ENCODE peak calls at places on chromosomes 4 and X, in five cellular contexts. E is heart right ventricle, V is sigmoid colon, S is neural progenitor cell, Z is mammary epithelial cell. T is an unnamed sample.

GRCh38 chrX:103536071-103536470 is 16.8 kb upstream of the RAB40A start:
- DNase-seq in E (no peak), Z (no peak), S (no peak), V (no peak), T (no peak)

GRCh38 chrX:141815904-141816303 is 22.2 kb upstream of the MAGEC3 start:
- DNase-seq in E (no peak), V (no peak), Z (no peak), S (no peak), T (no peak)

GRCh38 chr4:146095091-146095690 is 80.3 kb upstream of the LSM6 start:
- DNase-seq in S (peak; percentile 82), V (no peak), Z (peak; percentile 35), E (no peak), T (no peak)

GRCh38 chr4:143358419-143358818 is 21.7 kb downstream of the GAB1 start:
- DNase-seq in V (no peak), Z (no peak), S (no peak), E (no peak), T (no peak)

GRCh38 chr4:55117511-55117910 is 7.9 kb downstream of the KDR start:
- DNase-seq in E (no peak), Z (no peak), S (no peak), V (no peak), T (no peak)

GRCh38 chr4:47933798-47934197 is 19.4 kb upstream of the NFXL1 start:
- DNase-seq in E (no peak), V (no peak), S (peak; percentile 53), Z (peak; percentile 12), T (no peak)

GRCh38 chrX:16665089-16665488 is 15.1 kb downstream of the S100G start:
- DNase-seq in V (no peak), E (no peak), S (no peak), Z (peak; percentile 8), T (no peak)

GRCh38 chr4:57039345-57039744 is 60.6 kb downstream of the POLR2B start:
- DNase-seq in S (no peak), Z (peak; percentile 60), V (no peak), E (no peak), T (no peak)

GRCh38 chrX:77572322-77572721 is 125.1 kb downstream of the FGF16 start:
- DNase-seq in V (no peak), S (no peak), E (no peak), Z (peak; percentile 2), T (no peak)

GRCh38 chr4:152363086-152363485 is 172.8 kb downstream of the FBXW7 start:
- DNase-seq in V (no peak), Z (no peak), S (no peak), E (no peak), T (no peak)

GRCh38 chrX:105460366-105460765 is 239.9 kb upstream of the TEX13A start:
- DNase-seq in Z (peak; percentile 67), E (no peak), S (no peak), V (no peak), T (no peak)

GRCh38 chr4:74006009-74006476 is 7.6 kb upstream of the CXCL5 start:
- DNase-seq in V (no peak), E (no peak), Z (peak; percentile 91), S (no peak), T (no peak)

GRCh38 chrX:129512409-129512808 is 10.9 kb downstream of the SMARCA1 start:
- DNase-seq in E (no peak), V (no peak), S (no peak), Z (no peak), T (no peak)

GRCh38 chr4:26141101-26141830 is 179.5 kb upstream of the RBPJ start:
- DNase-seq in V (no peak), S (peak; percentile 47), E (no peak), Z (no peak), T (no peak)

GRCh38 chr4:52865305-52865704 is 3.2 kb downstream of the RASL11B start:
- DNase-seq in Z (no peak), S (no peak), V (no peak), E (no peak), T (no peak)

GRCh38 chrX:81411517-81411916 is 209.6 kb downstream of the SH3BGRL start:
- DNase-seq in Z (no peak), E (no peak), V (no peak), S (no peak), T (no peak)

GRCh38 chr4:6938758-6939201 is 29.2 kb downstream of the TBC1D14 start:
- DNase-seq in E (peak; percentile 44), V (no peak), Z (no peak), S (no peak), T (no peak)

GRCh38 chr4:6942238-6942800 is 32.7 kb downstream of the TBC1D14 start:
- DNase-seq in S (no peak), V (no peak), E (no peak), Z (peak; percentile 90), T (peak; percentile 22)

GRCh38 chr4:6941796-6942195 is 32.2 kb downstream of the TBC1D14 start:
- DNase-seq in Z (peak; percentile 65), V (no peak), E (no peak), S (no peak), T (no peak)

GRCh38 chr4:6939761-6940743 is 30.4 kb downstream of the TBC1D14 start:
- DNase-seq in Z (no peak), V (no peak), S (peak; percentile 54), E (no peak), T (no peak)

DNA sequence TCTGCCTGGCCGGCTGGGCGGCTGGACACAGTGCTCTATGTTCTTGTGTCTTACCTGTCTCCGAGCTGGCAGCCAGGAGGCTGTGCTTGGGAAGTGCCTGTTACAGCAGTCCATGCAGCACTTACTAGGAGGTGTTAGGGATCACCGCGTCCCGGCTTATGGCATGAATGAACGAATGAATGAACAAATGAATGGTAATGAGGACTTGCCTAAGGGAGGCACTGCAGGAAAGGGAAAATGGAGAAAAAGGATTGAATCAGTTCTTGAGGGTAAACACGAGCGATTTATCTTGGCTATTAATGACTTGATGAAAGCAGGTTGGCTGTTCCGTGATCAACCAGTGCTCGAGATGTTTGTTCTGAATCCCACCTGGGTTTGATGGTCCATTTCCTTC is 31.1 kb downstream of the TBC1D14 start:
- DNase-seq in V (no peak), Z (no peak), E (no peak), S (no peak), T (no peak)
- H3K4me1 ChIP-seq in V (peaks cover 24% of the 10 kb centered on the region), Z (peaks cover 28% of the 10 kb centered on the region), E (peaks cover 89% of the 10 kb centered on the region), S (peaks cover 56% of the 10 kb centered on the region), T (peaks cover 54% of the 10 kb centered on the region)

DNA sequence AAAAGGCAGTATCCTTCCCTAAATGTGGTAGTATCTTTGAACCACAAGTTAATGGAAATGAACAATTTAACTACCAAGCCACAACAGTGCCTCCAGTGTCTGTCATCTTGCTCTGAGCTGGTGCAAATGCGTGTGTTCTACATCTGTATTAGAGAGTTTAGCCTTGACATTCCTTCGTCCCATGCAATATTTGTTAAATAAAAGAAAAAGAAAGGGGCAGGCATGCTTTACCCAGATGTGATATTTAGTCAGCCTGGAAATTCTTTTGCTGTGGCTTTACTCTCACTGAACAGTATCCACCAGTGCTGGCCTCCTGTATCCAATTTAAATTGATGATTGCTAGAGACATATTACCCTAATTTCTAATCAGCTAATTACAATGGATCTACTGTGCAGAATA is 310.5 kb downstream of the CFAP299 start:
- DNase-seq in V (no peak), Z (no peak), E (no peak), S (no peak), T (no peak)
- H3K4me3 ChIP-seq in V (no peak overlapping the region), Z (no peak overlapping the region), E (no peak overlapping the region), S (no peak overlapping the region), T (no peak overlapping the region)

GRCh38 chr4:111404673-111405072 is 740.6 kb upstream of the FAM241A start:
- DNase-seq in V (no peak), Z (no peak), E (no peak), S (no peak), T (no peak)

GRCh38 chr4:111398906-111399330 is 746.3 kb upstream of the FAM241A start:
- DNase-seq in Z (no peak), E (no peak), S (no peak), V (no peak), T (no peak)

GRCh38 chr4:111400736-111401135 is 744.5 kb upstream of the FAM241A start:
- DNase-seq in E (no peak), V (no peak), Z (peak; percentile 1), S (no peak), T (no peak)

GRCh38 chr4:111399523-111400135 is 745.6 kb upstream of the FAM241A start:
- DNase-seq in Z (no peak), S (no peak), E (peak; percentile 12), V (no peak), T (no peak)
- H3K27ac ChIP-seq in Z (no peak overlapping the region), S (no peak overlapping the region), E (no peak overlapping the region), V (no peak overlapping the region), T (no peak overlapping the region)

GRCh38 chr4:38686682-38687081 is 22.7 kb downstream of the KLF3 start:
- DNase-seq in E (no peak), V (no peak), Z (no peak), S (no peak), T (no peak)

GRCh38 chr4:38687571-38688011 is 23.6 kb downstream of the KLF3 start:
- DNase-seq in E (no peak), S (no peak), Z (no peak), V (no peak), T (no peak)

GRCh38 chr4:38684271-38684670 is 20.3 kb downstream of the KLF3 start:
- DNase-seq in S (no peak), Z (no peak), E (no peak), V (no peak), T (peak; percentile 39)

GRCh38 chr4:38683265-38683664 is 19.3 kb downstream of the KLF3 start:
- DNase-seq in S (no peak), E (no peak), V (no peak), Z (no peak), T (no peak)

GRCh38 chr4:38684951-38685350 is 21.0 kb downstream of the KLF3 start:
- DNase-seq in E (no peak), Z (no peak), V (no peak), S (no peak), T (no peak)
- H3K4me1 ChIP-seq in E (peaks cover 83% of the 10 kb centered on the region), Z (no peaks in the 10 kb centered on the region), V (peaks cover 93% of the 10 kb centered on the region), S (no peaks in the 10 kb centered on the region), T (peaks cover 71% of the 10 kb centered on the region)